ENCODE peak calls at places on chromosome 20, in ten cellular contexts. Q is ELF-1; T is fibroblast of the conjunctiva; D is cardiac fibroblast; A is Calu3; Z is NCI-H1417 treated with DMSO at 0.1 percent for 48 hours; W is activated T-cell treated with anti-CD3 and anti-CD28 coated beads, Interleukin-2, amount 50 U/mL, for 4 hours; S is posterior cingulate gyrus; G is lung; J is activated CD4-positive, alpha-beta T cell treated with anti-CD3 and anti-CD28 coated beads for 48 hours. N is an unnamed sample.

GRCh38 chr20:42134265-42135098 is 516.3 kb upstream of the CHD6 start:
- DNase-seq in Q (no peak), T (no peak), D (no peak), A (no peak), Z (no peak), W (no peak), S (no peak), G (no peak), J (no peak), N (no peak)

GRCh38 chr20:51136326-51136725 is 113.4 kb upstream of the KCNG1 start:
- DNase-seq in Q (no peak), T (no peak), D (no peak), A (peak; percentile 37), Z (no peak), W (no peak), S (no peak), G (no peak), J (no peak), N (no peak)

GRCh38 chr20:53492212-53492611 is 101.4 kb downstream of the ZNF217 start:
- DNase-seq in Q (no peak), T (no peak), D (peak; percentile 5), A (no peak), Z (no peak), W (no peak), S (no peak), G (no peak), J (no peak), N (no peak)

GRCh38 chr20:39745380-39745779 is 783.2 kb downstream of the DHX35 start:
- DNase-seq in Q (no peak), T (no peak), D (no peak), A (no peak), Z (no peak), W (no peak), S (no peak), G (no peak), J (no peak), N (no peak)

GRCh38 chr20:10986586-10986985 is 312.8 kb upstream of the JAG1 start:
- DNase-seq in Q (no peak), T (peak; percentile 81), D (peak; percentile 73), A (no peak), Z (no peak), W (no peak), S (no peak), G (no peak), J (no peak), N (no peak)

GRCh38 chr20:41425180-41425884 is 58.7 kb upstream of the EMILIN3 start:
- DNase-seq in Q (no peak), T (no peak), D (no peak), A (no peak), Z (no peak), W (no peak), S (no peak), G (no peak), J (no peak), N (no peak)

GRCh38 chr20:53623454-53624206 is 30.0 kb upstream of the ZNF217 start:
- DNase-seq in Q (peak; percentile 74), T (peak; percentile 74), D (peak; percentile 88), A (peak; percentile 71), Z (no peak), W (peak; percentile 30), S (peak; percentile 28), G (peak; percentile 36), J (peak; percentile 60), N (no peak)

GRCh38 chr20:38755324-38755910 is 7.2 kb downstream of the ACTR5 start:
- DNase-seq in Q (no peak), T (no peak), D (no peak), A (no peak), Z (no peak), W (no peak), S (no peak), G (no peak), J (no peak), N (no peak)

GRCh38 chr20:63373996-63374395 is 12.8 kb upstream of the CHRNA4 start:
- DNase-seq in Q (no peak), T (no peak), D (no peak), A (no peak), Z (no peak), W (no peak), S (no peak), G (no peak), J (no peak), N (no peak)

GRCh38 chr20:37984018-37984785 is 49.1 kb downstream of the TTI1 start:
- DNase-seq in Q (no peak), T (no peak), D (no peak), A (no peak), Z (no peak), W (no peak), S (peak; percentile 60), G (no peak), J (no peak), N (peak; percentile 14)

GRCh38 chr20:60254901-60255411 is 296.7 kb downstream of the CDH26 start:
- DNase-seq in Q (no peak), T (peak; percentile 48), D (peak; percentile 85), A (no peak), Z (peak; percentile 49), W (no peak), S (no peak), G (no peak), J (no peak), N (no peak)

GRCh38 chr20:52859156-52859887 is 112.8 kb upstream of the TSHZ2 start:
- DNase-seq in Q (no peak), T (peak; percentile 23), D (peak; percentile 22), A (no peak), Z (no peak), W (no peak), S (no peak), G (no peak), J (no peak), N (no peak)

GRCh38 chr20:54054516-54054915 is 15.9 kb downstream of the BCAS1 start:
- DNase-seq in Q (no peak), T (no peak), D (no peak), A (no peak), Z (no peak), W (no peak), S (no peak), G (no peak), J (no peak), N (no peak)

GRCh38 chr20:43658068-43658722 is 8.7 kb upstream of the MYBL2 start:
- DNase-seq in Q (no peak), T (no peak), D (peak; percentile 6), A (peak; percentile 46), Z (no peak), W (no peak), S (no peak), G (no peak), J (peak; percentile 82), N (no peak)

GRCh38 chr20:58138395-58138794 is 90.1 kb downstream of the ANKRD60 start:
- DNase-seq in Q (no peak), T (no peak), D (no peak), A (no peak), Z (no peak), W (no peak), S (no peak), G (no peak), J (no peak), N (no peak)

GRCh38 chr20:57781901-57782300 is 72.1 kb upstream of the PMEPA1 start:
- DNase-seq in Q (no peak), T (no peak), D (no peak), A (no peak), Z (no peak), W (no peak), S (no peak), G (no peak), J (no peak), N (no peak)

GRCh38 chr20:62776035-62776691 is 20.1 kb upstream of the MRGBP start:
- DNase-seq in Q (no peak), T (no peak), D (no peak), A (no peak), Z (no peak), W (no peak), S (no peak), G (no peak), J (no peak), N (no peak)

N was measured in hypothalamus.